ENCODE peak calls at places on chromosomes 2 and 18, in six cellular contexts. G, M, K, U, S and T are unnamed samples.

GRCh38 chr2:85861650-85862049 is 27.1 kb downstream of the ST3GAL5 start:
- DNase-seq in K (no peak), M (no peak), G (no peak), S (no peak), U (no peak), T (no peak)

GRCh38 chr2:10820562-10820961 is 8.0 kb upstream of the PDIA6 start:
- DNase-seq in M (no peak), G (no peak), K (no peak), U (no peak), S (no peak), T (no peak)

GRCh38 chr2:29253495-29253894 is 138.3 kb downstream of the CLIP4 start:
- DNase-seq in M (no peak), S (no peak), U (no peak), K (no peak), G (no peak), T (no peak)

GRCh38 chr2:11409184-11409959 is 56.6 kb downstream of the E2F6 start:
- DNase-seq in U (no peak), M (no peak), G (no peak), S (no peak), K (no peak), T (no peak)

GRCh38 chr2:182197529-182197928 is 211.9 kb downstream of the PPP1R1C start:
- DNase-seq in M (no peak), K (no peak), G (no peak), U (no peak), S (no peak), T (no peak)

GRCh38 chr2:44126106-44126797 is 42.4 kb upstream of the PPM1B start:
- DNase-seq in G (no peak), K (peak; percentile 31), S (peak; percentile 29), M (no peak), U (no peak), T (no peak)

GRCh38 chr18:9290171-9290570 is 44.4 kb upstream of the TWSG1 start:
- DNase-seq in G (no peak), K (no peak), M (peak; percentile 75), U (no peak), S (peak; percentile 68), T (no peak)

GRCh38 chr18:23337599-23338444 is 115.3 kb upstream of the RIOK3 start:
- DNase-seq in G (no peak), S (peak; percentile 92), U (no peak), K (no peak), M (peak; percentile 79), T (no peak)

GRCh38 chr2:28643911-28644334 is 107.7 kb upstream of the PPP1CB start:
- DNase-seq in U (no peak), S (peak; percentile 46), M (peak; percentile 72), K (peak; percentile 91), G (no peak), T (no peak)

GRCh38 chr2:157989227-157989626 is 112.4 kb upstream of the UPP2 start:
- DNase-seq in G (no peak), M (no peak), U (no peak), K (no peak), S (no peak), T (no peak)

GRCh38 chr2:204871246-204871953 is 326.1 kb downstream of the PARD3B start:
- DNase-seq in G (no peak), U (no peak), M (peak; percentile 69), S (peak; percentile 65), K (no peak), T (no peak)

GRCh38 chr2:40483590-40483989 is 31.7 kb upstream of the SLC8A1 start:
- DNase-seq in M (no peak), K (no peak), G (no peak), S (no peak), U (no peak), T (no peak)

GRCh38 chr2:61177727-61178549 is 15.9 kb downstream of the C2orf74 start:
- DNase-seq in U (no peak), G (peak; percentile 51), S (no peak), M (peak; percentile 10), K (no peak), T (no peak)

GRCh38 chr2:55109219-55109891 is 59.1 kb upstream of the RTN4 start:
- DNase-seq in K (no peak), S (peak; percentile 93), G (no peak), M (peak; percentile 92), U (no peak), T (no peak)

GRCh38 chr2:104848526-104848925 is 5.4 kb upstream of the POU3F3 start:
- DNase-seq in G (no peak), U (no peak), M (no peak), S (no peak), K (no peak), T (no peak)

GRCh38 chr2:37506407-37507068 is 162.1 kb downstream of the QPCT start:
- DNase-seq in S (peak; percentile 86), K (no peak), U (no peak), G (no peak), M (peak; percentile 43), T (no peak)

GRCh38 chr18:10139783-10140410 is 226.1 kb downstream of the VAPA start:
- DNase-seq in G (no peak), M (peak; percentile 78), K (peak; percentile 75), U (no peak), S (peak; percentile 93), T (no peak)

GRCh38 chr18:52764271-52764670 is 424.3 kb downstream of the DCC start:
- DNase-seq in G (no peak), U (no peak), M (no peak), S (no peak), K (no peak), T (no peak)

GRCh38 chr2:62313433-62314227 is 117.7 kb downstream of the B3GNT2 start:
- DNase-seq in M (no peak), K (no peak), S (no peak), G (no peak), U (no peak), T (no peak)
- H2AK5ac ChIP-seq in M (no peak overlapping the region), K (no peak overlapping the region), S (no peak overlapping the region), G (no peak overlapping the region), U (no peak overlapping the region), T (no peak overlapping the region)

DNA sequence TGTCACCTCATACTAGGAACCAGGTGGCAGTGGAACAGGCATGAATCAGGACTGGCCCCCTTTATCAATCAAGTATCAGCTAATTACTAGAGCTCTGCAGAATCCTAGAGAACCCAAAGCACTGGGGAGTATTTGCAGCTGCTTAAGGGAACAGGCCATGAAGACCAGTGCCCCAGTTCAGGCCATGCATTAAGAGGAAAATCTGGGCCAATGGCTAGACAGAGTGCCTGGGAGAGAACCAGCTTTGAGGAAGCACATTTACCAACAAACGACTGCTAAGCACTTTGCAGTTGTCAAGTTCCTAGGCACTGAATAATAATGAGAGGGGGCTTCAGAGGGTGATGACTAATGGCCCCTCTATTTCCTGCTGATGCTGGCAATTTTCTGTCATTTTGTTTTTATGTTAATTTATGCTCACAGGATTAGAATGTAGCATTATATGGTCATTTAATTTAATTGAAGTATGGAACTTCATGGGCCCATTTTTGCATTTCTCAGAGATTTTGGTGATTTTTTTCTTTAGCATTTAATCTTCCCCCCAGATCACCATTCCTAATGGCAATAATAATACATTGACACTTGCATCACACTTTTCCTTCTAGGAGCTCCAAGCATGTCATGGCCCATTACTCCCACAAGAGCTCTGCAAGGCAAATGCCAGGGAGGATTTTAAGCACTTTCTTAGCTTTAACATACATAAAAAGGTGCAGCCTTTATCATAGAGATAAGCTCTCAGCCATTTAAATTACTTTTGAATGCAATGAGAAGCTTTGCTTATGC is 147.7 kb upstream of the SPATS2L start:
- DNase-seq in K (no peak), G (no peak), M (no peak), S (peak; percentile 19), U (no peak), T (no peak)
- H3K18ac ChIP-seq in K (no peak overlapping the region), G (no peak overlapping the region), M (no peak overlapping the region), S (no peak overlapping the region), U (peak overlapping the region; percentile 66), T (no peak overlapping the region)

GRCh38 chr2:207543272-207543671 is 13.5 kb downstream of the CREB1 start:
- DNase-seq in K (no peak), U (no peak), G (no peak), M (no peak), S (no peak), T (no peak)
- H4K91ac ChIP-seq in K (no peak overlapping the region), U (no peak overlapping the region), G (no peak overlapping the region), M (no peak overlapping the region), S (no peak overlapping the region), T (no peak overlapping the region)

GRCh38 chr18:1930291-1931270 is 640.7 kb downstream of the METTL4 start:
- DNase-seq in U (no peak), S (no peak), K (no peak), G (no peak), M (no peak), T (no peak)
- H2AK5ac ChIP-seq in U (no peak overlapping the region), S (no peak overlapping the region), K (no peak overlapping the region), G (no peak overlapping the region), M (no peak overlapping the region), T (no peak overlapping the region)